ENCODE peak calls at places on chromosomes 2 and 18, in eight cellular contexts. O, M, I, X, C, Q, Y and N are unnamed samples.

GRCh38 chr2:101843048-101843447 is 145.5 kb downstream of the MAP4K4 start:
- DNase-seq in Q (peak; percentile 57), X (no peak), O (no peak), Y (no peak), I (no peak), M (no peak), C (no peak), N (no peak)

GRCh38 chr2:105770162-105770561 is 25.4 kb downstream of the NCK2 start:
- DNase-seq in Y (no peak), C (no peak), O (no peak), X (no peak), I (no peak), M (no peak), Q (no peak), N (no peak)

GRCh38 chr2:110853516-110853915 is 121.1 kb downstream of the ACOXL start:
- DNase-seq in O (peak; percentile 69), I (peak; percentile 12), X (peak; percentile 38), Y (no peak), C (no peak), Q (no peak), M (peak; percentile 43), N (peak; percentile 45)

GRCh38 chr18:66226782-66227181 is 377.1 kb downstream of the CDH19 start:
- DNase-seq in O (no peak), Y (no peak), X (no peak), Q (no peak), I (no peak), M (no peak), C (no peak), N (no peak)

GRCh38 chr2:3959372-3959771 is 256.0 kb downstream of the DCDC2C start:
- DNase-seq in Y (no peak), O (no peak), I (no peak), C (no peak), M (no peak), X (peak; percentile 46), Q (no peak), N (no peak)

GRCh38 chr18:24270937-24271380 is 126.7 kb downstream of the OSBPL1A start:
- DNase-seq in M (no peak), X (no peak), C (no peak), I (no peak), Y (no peak), O (no peak), Q (no peak), N (no peak)

GRCh38 chr2:145530653-145531052 is 1010.7 kb upstream of the ZEB2 start:
- DNase-seq in Q (no peak), C (no peak), O (no peak), M (no peak), I (no peak), Y (no peak), X (no peak), N (no peak)

GRCh38 chr2:29389686-29390085 is 274.5 kb downstream of the CLIP4 start:
- DNase-seq in O (no peak), Q (no peak), I (no peak), C (no peak), X (no peak), M (no peak), Y (no peak), N (no peak)

GRCh38 chr2:201751566-201751965 is 29.2 kb downstream of the ALS2 start:
- DNase-seq in M (no peak), X (no peak), I (no peak), C (no peak), O (no peak), Q (no peak), Y (no peak), N (no peak)

GRCh38 chr2:151945602-151946001 is 117.4 kb upstream of the ARL5A start:
- DNase-seq in C (no peak), I (no peak), Y (no peak), X (no peak), M (no peak), Q (no peak), O (no peak), N (no peak)

GRCh38 chr18:14961991-14962390 is 214.0 kb downstream of the ANKRD30B start:
- DNase-seq in C (no peak), X (no peak), I (no peak), M (peak; percentile 44), Q (no peak), Y (no peak), O (no peak), N (no peak)

GRCh38 chr2:19474128-19474527 is 115.7 kb upstream of the OSR1 start:
- DNase-seq in X (no peak), M (peak; percentile 75), O (peak; percentile 65), C (no peak), Q (no peak), Y (peak; percentile 14), I (no peak), N (peak; percentile 76)

GRCh38 chr2:24819442-24820174 is 26.4 kb downstream of the CENPO start:
- DNase-seq in X (no peak), M (no peak), C (no peak), O (no peak), I (no peak), Q (no peak), Y (no peak), N (no peak)

GRCh38 chr2:24816884-24817283 is 23.7 kb downstream of the CENPO start:
- DNase-seq in M (no peak), I (no peak), O (no peak), Y (no peak), X (no peak), C (no peak), Q (no peak), N (no peak)

GRCh38 chr2:24820175-24820513 is 26.9 kb downstream of the CENPO start:
- DNase-seq in O (no peak), M (no peak), C (no peak), I (no peak), Y (no peak), Q (no peak), X (no peak), N (no peak)

GRCh38 chr2:24820598-24821432 is 27.6 kb downstream of the CENPO start:
- DNase-seq in C (no peak), O (no peak), Q (no peak), Y (no peak), X (no peak), I (no peak), M (no peak), N (no peak)

GRCh38 chr2:24818721-24819167 is 25.5 kb downstream of the CENPO start:
- DNase-seq in O (no peak), C (no peak), Y (no peak), X (no peak), M (no peak), Q (peak; percentile 19), I (no peak), N (no peak)
- H3K27ac ChIP-seq in O (no peak overlapping the region), C (no peak overlapping the region), Y (no peak overlapping the region), X (peak overlapping the region; percentile 14), M (no peak overlapping the region), Q (no peak overlapping the region), I (no peak overlapping the region), N (no peak overlapping the region)

DNA sequence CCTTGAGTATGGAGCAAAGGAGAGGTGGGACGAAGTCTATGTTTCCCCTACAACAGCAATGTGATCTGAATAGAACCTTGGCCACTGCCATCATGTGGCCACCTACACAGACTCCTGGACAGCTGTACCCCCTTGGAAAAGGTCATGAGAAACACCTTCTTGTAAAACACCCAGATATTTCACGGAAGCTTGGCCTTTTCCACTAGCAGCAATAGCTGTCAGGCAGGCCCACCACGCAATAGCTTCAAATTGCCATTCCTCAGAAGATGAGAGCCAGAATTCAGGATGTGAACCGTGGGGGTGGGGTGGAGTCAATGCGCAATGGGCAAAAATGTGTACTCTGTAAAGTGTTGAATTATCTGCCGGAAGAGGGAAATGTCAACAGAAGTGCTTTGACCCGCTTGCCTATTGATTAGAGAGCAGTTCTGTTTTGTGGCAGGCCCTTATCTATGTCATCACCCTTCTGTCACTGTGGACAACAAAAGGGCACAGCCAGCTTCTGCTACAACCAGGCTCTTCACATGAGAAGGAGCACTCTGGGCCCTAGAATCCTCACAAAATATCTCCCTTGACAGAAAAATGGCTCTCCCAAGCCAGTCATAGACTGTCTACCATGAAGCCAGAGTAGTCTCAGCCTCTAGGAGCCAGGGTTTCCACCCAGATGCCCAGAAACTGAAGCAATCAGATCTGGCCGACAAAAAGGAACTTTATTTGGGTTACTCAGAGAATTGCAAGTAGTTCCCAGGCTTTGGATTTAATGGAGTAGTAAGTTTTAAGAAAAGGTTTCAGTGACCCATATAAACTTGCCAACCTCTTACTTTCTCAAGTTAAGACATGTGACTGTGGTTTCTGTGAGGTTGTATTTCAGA is 9.5 kb downstream of the INPP1 start:
- DNase-seq in C (no peak), O (no peak), Q (no peak), Y (no peak), I (no peak), X (no peak), M (no peak), N (no peak)
- H3K27ac ChIP-seq in C (peak overlapping the region; percentile 56), O (peak overlapping the region; percentile 41), Q (peak overlapping the region; percentile 66), Y (no peak overlapping the region), I (peak overlapping the region; percentile 82), X (no peak overlapping the region), M (peak overlapping the region; percentile 74), N (no peak overlapping the region)

DNA sequence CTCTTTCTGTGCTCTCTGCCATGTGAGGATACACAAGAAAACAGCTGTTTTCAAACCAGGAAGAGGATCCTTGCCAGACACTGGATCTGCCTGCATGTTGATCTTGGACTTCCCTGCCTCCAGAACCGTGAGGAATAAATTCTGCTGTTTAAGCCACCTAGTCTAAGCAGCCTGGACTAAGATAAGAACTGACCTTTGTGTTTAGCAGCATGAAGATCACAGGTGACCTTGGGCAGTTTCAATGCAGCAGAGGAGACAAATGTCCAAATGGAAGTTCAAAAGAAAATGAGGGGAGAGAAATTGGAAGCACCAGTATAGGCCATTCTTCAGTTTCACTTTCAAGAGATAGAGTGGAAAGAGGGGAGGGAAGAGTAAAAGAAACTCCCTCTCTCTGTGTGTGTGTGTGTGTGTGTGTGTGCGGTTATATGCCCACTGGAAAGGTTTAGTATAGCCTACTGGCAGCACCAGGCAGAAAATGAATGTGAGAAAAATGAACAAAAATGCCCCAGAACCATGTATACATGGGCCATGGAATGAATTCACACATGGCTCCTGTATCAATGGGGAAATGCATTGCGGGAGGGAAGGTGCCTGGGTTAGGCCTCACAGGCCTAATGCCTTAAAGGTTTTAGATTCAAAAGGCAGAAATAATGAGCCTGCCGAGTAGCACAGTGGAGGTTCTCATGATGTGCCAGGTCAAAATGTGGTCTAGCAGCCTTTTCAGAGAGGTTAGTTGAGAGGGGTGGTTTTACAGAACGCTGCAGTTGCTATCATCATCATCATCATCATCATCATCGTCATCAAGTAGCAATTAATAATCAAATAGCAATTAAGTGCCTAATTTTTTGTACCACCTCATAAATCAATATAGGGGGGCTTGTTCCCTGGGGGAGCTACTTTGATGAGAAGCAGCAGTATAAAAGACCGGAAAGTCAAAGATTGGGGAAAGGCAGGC is 1.1 kb upstream of the CERS6 start:
- DNase-seq in X (no peak), Q (no peak), I (no peak), Y (no peak), M (no peak), O (no peak), C (no peak), N (no peak)
- H3K27ac ChIP-seq in X (peak overlapping the region; percentile 90), Q (no peak overlapping the region), I (no peak overlapping the region), Y (no peak overlapping the region), M (no peak overlapping the region), O (no peak overlapping the region), C (no peak overlapping the region), N (no peak overlapping the region)

GRCh38 chr2:46945671-46946070 is 30.1 kb upstream of the MCFD2 start:
- DNase-seq in M (peak; percentile 61), X (no peak), C (no peak), I (no peak), O (no peak), Y (no peak), Q (no peak), N (no peak)
- H3K27ac ChIP-seq in M (no peak overlapping the region), X (no peak overlapping the region), C (no peak overlapping the region), I (peak overlapping the region; percentile 38), O (no peak overlapping the region), Y (no peak overlapping the region), Q (no peak overlapping the region), N (peak overlapping the region; percentile 9)

GRCh38 chr2:85711578-85712060 is 17.5 kb downstream of the GNLY start:
- DNase-seq in Q (no peak), X (no peak), Y (no peak), C (no peak), M (no peak), I (no peak), O (no peak), N (no peak)
- H3K27ac ChIP-seq in Q (peak overlapping the region; percentile 50), X (peak overlapping the region; percentile 84), Y (no peak overlapping the region), C (peak overlapping the region; percentile 94), M (peak overlapping the region; percentile 89), I (peak overlapping the region; percentile 89), O (no peak overlapping the region), N (no peak overlapping the region)